ENCODE peak calls at places on chromosome 4, in ten cellular contexts. C is kidney; J is mesenchymal stem cell; W is A549; T is fibroblast of lung; H is mesendoderm; A is tibial artery; F is CD4-positive, alpha-beta memory T cell; D is CD8-positive, alpha-beta memory T cell; X is GM23248. L is an unnamed sample.

GRCh38 chr4:47383829-47384427 is 79.6 kb downstream of the COMMD8 start:
- DNase-seq in C (no peak), J (peak; percentile 61), W (peak; percentile 1), T (peak; percentile 38), H (peak; percentile 27), A (no peak), F (peak; percentile 23), D (no peak), X (peak; percentile 66), L (no peak)

GRCh38 chr4:88255111-88255510 is 29.2 kb downstream of the PPM1K start:
- DNase-seq in C (no peak), J (no peak), W (no peak), T (no peak), H (no peak), A (no peak), F (no peak), D (no peak), X (no peak), L (no peak)

GRCh38 chr4:89506866-89507494 is 199.4 kb upstream of the GPRIN3 start:
- DNase-seq in C (no peak), J (no peak), W (no peak), T (peak; percentile 50), H (peak; percentile 30), A (no peak), F (no peak), D (no peak), X (peak; percentile 22), L (no peak)

GRCh38 chr4:113591982-113592381 is 169.6 kb downstream of the CAMK2D start:
- DNase-seq in C (no peak), J (peak; percentile 18), W (no peak), T (peak; percentile 88), H (no peak), A (no peak), F (no peak), D (no peak), X (peak; percentile 14), L (no peak)

GRCh38 chr4:107951551-107951950 is 20.2 kb downstream of the CYP2U1 start:
- DNase-seq in C (no peak), J (peak; percentile 68), W (no peak), T (peak; percentile 90), H (no peak), A (no peak), F (no peak), D (no peak), X (peak; percentile 84), L (no peak)

GRCh38 chr4:18039113-18039512 is 17.6 kb upstream of the LCORL start:
- DNase-seq in C (no peak), J (no peak), W (no peak), T (no peak), H (no peak), A (no peak), F (no peak), D (no peak), X (no peak), L (no peak)

GRCh38 chr4:160110891-160111290 is 1008.0 kb downstream of the RAPGEF2 start:
- DNase-seq in C (no peak), J (no peak), W (no peak), T (no peak), H (no peak), A (no peak), F (no peak), D (no peak), X (no peak), L (no peak)

GRCh38 chr4:52718123-52718522 is 33.1 kb downstream of the ERVMER34-1 start:
- DNase-seq in C (no peak), J (peak; percentile 61), W (no peak), T (peak; percentile 54), H (peak; percentile 69), A (no peak), F (no peak), D (no peak), X (peak; percentile 13), L (no peak)

GRCh38 chr4:73607375-73608026 is 12.7 kb downstream of the RASSF6 start:
- DNase-seq in C (no peak), J (no peak), W (no peak), T (no peak), H (no peak), A (no peak), F (no peak), D (no peak), X (no peak), L (no peak)

GRCh38 chr4:73608677-73609594 is 11.3 kb downstream of the RASSF6 start:
- DNase-seq in C (no peak), J (peak; percentile 57), W (no peak), T (no peak), H (no peak), A (no peak), F (no peak), D (no peak), X (peak; percentile 52), L (no peak)

GRCh38 chr4:73609688-73610087 is 10.5 kb downstream of the RASSF6 start:
- DNase-seq in C (no peak), J (peak; percentile 62), W (no peak), T (peak; percentile 63), H (no peak), A (no peak), F (no peak), D (no peak), X (no peak), L (no peak)

GRCh38 chr4:73603854-73604584 is 16.2 kb downstream of the RASSF6 start:
- DNase-seq in C (no peak), J (peak; percentile 69), W (no peak), T (no peak), H (no peak), A (no peak), F (no peak), D (no peak), X (no peak), L (no peak)

GRCh38 chr4:73606465-73606974 is 13.7 kb downstream of the RASSF6 start:
- DNase-seq in C (no peak), J (no peak), W (no peak), T (no peak), H (no peak), A (no peak), F (peak; percentile 4), D (no peak), X (no peak), L (no peak)
- H3K4me1 ChIP-seq in C (peaks cover 7% of the 10 kb centered on the region), J (peaks cover 2% of the 10 kb centered on the region), W (peaks cover 80% of the 10 kb centered on the region), T (no peaks in the 10 kb centered on the region), H (no peaks in the 10 kb centered on the region), A (no peaks in the 10 kb centered on the region), F (peaks cover 17% of the 10 kb centered on the region), D (no peaks in the 10 kb centered on the region), X (no peaks in the 10 kb centered on the region), L (peaks cover 7% of the 10 kb centered on the region)

GRCh38 chr4:184408711-184409081 is 65.7 kb downstream of the IRF2 start:
- DNase-seq in C (no peak), J (no peak), W (no peak), T (no peak), H (no peak), A (no peak), F (no peak), D (no peak), X (no peak), L (no peak)
- H3K4me1 ChIP-seq in C (peaks cover 5% of the 10 kb centered on the region), J (peaks cover 15% of the 10 kb centered on the region), W (no peaks in the 10 kb centered on the region), T (peaks cover 6% of the 10 kb centered on the region), H (no peaks in the 10 kb centered on the region), A (no peaks in the 10 kb centered on the region), F (peaks cover 40% of the 10 kb centered on the region), D (peaks cover 30% of the 10 kb centered on the region), X (peaks cover 10% of the 10 kb centered on the region), L (peaks cover 5% of the 10 kb centered on the region)

GRCh38 chr4:151674804-151675290 is 86.0 kb downstream of the GATB start:
- DNase-seq in C (peak; percentile 85), J (peak; percentile 78), W (no peak), T (peak; percentile 69), H (peak; percentile 69), A (no peak), F (no peak), D (no peak), X (peak; percentile 54), L (no peak)

GRCh38 chr4:151677193-151677592 is 83.6 kb downstream of the GATB start:
- DNase-seq in C (no peak), J (no peak), W (no peak), T (no peak), H (no peak), A (no peak), F (no peak), D (no peak), X (no peak), L (no peak)

GRCh38 chr4:151678048-151678853 is 82.6 kb downstream of the GATB start:
- DNase-seq in C (no peak), J (peak; percentile 26), W (no peak), T (no peak), H (no peak), A (no peak), F (no peak), D (no peak), X (no peak), L (no peak)

GRCh38 chr4:151675366-151676060 is 85.3 kb downstream of the GATB start:
- DNase-seq in C (no peak), J (peak; percentile 59), W (no peak), T (no peak), H (no peak), A (no peak), F (no peak), D (no peak), X (peak; percentile 57), L (no peak)

GRCh38 chr4:151676301-151676700 is 84.5 kb downstream of the GATB start:
- DNase-seq in C (no peak), J (peak; percentile 68), W (no peak), T (peak; percentile 87), H (no peak), A (no peak), F (no peak), D (no peak), X (peak; percentile 95), L (no peak)
- H3K4me1 ChIP-seq in C (no peaks in the 10 kb centered on the region), J (peaks cover 15% of the 10 kb centered on the region), W (no peaks in the 10 kb centered on the region), T (peaks cover 3% of the 10 kb centered on the region), H (no peaks in the 10 kb centered on the region), A (no peaks in the 10 kb centered on the region), F (no peaks in the 10 kb centered on the region), D (no peaks in the 10 kb centered on the region), X (peaks cover 14% of the 10 kb centered on the region), L (peaks cover 10% of the 10 kb centered on the region)

GRCh38 chr4:76195326-76195725 is 18.3 kb downstream of the SCARB2 start:
- DNase-seq in C (no peak), J (no peak), W (no peak), T (peak; percentile 62), H (no peak), A (no peak), F (no peak), D (no peak), X (no peak), L (no peak)

GRCh38 chr4:76197971-76198410 is 15.6 kb downstream of the SCARB2 start:
- DNase-seq in C (peak; percentile 79), J (no peak), W (no peak), T (peak; percentile 89), H (no peak), A (peak; percentile 63), F (peak; percentile 7), D (no peak), X (peak; percentile 77), L (no peak)

GRCh38 chr4:76198411-76199237 is 15.0 kb downstream of the SCARB2 start:
- DNase-seq in C (peak; percentile 80), J (peak; percentile 96), W (no peak), T (peak; percentile 93), H (peak; percentile 32), A (peak; percentile 67), F (peak; percentile 8), D (no peak), X (peak; percentile 87), L (no peak)

GRCh38 chr4:76199664-76200211 is 13.9 kb downstream of the SCARB2 start:
- DNase-seq in C (no peak), J (peak; percentile 34), W (no peak), T (peak; percentile 54), H (peak; percentile 21), A (no peak), F (peak; percentile 1), D (no peak), X (no peak), L (no peak)

DNA sequence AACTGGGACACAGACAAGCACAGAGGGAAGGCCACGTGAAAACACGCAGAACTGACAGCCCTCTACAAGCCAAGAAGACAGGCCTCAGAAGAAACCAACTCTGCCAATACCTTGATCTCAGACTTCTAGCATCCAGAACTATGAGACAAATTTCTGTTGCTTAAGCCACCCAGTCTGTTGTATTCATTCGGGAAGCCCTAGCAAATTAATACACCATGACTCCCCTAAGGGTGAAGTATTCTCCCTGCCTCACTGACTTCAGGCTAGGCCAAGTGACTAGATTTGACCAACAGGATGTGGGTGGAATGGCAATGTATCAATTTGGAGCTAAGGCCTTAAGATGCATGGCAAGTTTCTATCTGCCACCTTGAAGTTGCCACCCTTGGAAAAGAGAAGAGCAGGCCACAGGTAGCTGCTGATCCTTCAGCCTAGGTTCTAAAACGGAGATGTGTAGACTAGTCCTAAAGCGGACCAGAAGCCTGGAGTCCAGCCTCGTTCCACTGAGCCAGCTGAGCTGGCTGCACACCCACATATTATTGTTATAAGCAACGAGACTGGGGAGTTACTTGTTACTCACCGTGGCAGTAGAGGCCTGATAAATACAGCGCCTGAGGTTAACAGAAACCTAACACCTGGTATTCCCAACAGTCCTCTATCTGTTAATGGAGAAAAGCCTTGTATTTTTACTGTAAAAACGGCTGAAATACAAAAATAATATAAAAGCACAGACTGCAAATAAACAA is 16.5 kb downstream of the SCARB2 start:
- DNase-seq in C (no peak), J (no peak), W (no peak), T (peak; percentile 76), H (no peak), A (no peak), F (no peak), D (no peak), X (peak; percentile 83), L (no peak)
- H3K4me1 ChIP-seq in C (peaks cover 46% of the 10 kb centered on the region), J (peaks cover 18% of the 10 kb centered on the region), W (peaks cover 43% of the 10 kb centered on the region), T (peaks cover 49% of the 10 kb centered on the region), H (no peaks in the 10 kb centered on the region), A (no peaks in the 10 kb centered on the region), F (peaks cover 21% of the 10 kb centered on the region), D (peaks cover 23% of the 10 kb centered on the region), X (peaks cover 57% of the 10 kb centered on the region), L (peaks cover 86% of the 10 kb centered on the region)